ENCODE peak calls at places on chromosomes 12 and 14, in six cellular contexts. M is fibroblast of pulmonary artery, Y is A549, T is cardiac fibroblast, P is neural progenitor cell, O is OCI-LY7. H is an unnamed sample.

GRCh38 chr12:66132408-66132807 is 1.9 kb upstream of the LLPH start:
- DNase-seq in P (no peak), O (no peak), M (peak; percentile 82), Y (no peak), T (peak; percentile 68), H (peak; percentile 80)

GRCh38 chr12:68317047-68317667 is 15.0 kb downstream of the MDM1 start:
- DNase-seq in P (peak; percentile 66), T (peak; percentile 79), O (peak; percentile 72), M (peak; percentile 81), Y (peak; percentile 31), H (peak; percentile 70)

GRCh38 chr12:7399089-7399488 is 44.9 kb downstream of the CD163L1 start:
- DNase-seq in T (no peak), O (no peak), Y (no peak), P (no peak), M (no peak), H (no peak)

GRCh38 chr12:51721281-51721940 is 127.1 kb downstream of the FIGNL2 start:
- DNase-seq in Y (no peak), P (peak; percentile 65), O (no peak), T (peak; percentile 45), M (peak; percentile 36), H (peak; percentile 13)

GRCh38 chr12:114682920-114683708 is 861 bp downstream of the TBX3 start:
- DNase-seq in M (peak; percentile 43), O (no peak), Y (peak; percentile 49), P (peak; percentile 75), T (peak; percentile 48), H (no peak)

GRCh38 chr12:113697646-113698504 is 226.2 kb upstream of the LHX5 start:
- DNase-seq in Y (no peak), O (no peak), M (no peak), P (peak; percentile 31), T (no peak), H (no peak)

GRCh38 chr12:2752676-2753371 is 41.9 kb upstream of the FKBP4 start:
- DNase-seq in M (peak; percentile 64), T (peak; percentile 76), Y (peak; percentile 25), P (peak; percentile 96), O (no peak), H (peak; percentile 68)

GRCh38 chr14:24196071-24197061 is 1.1 kb upstream of the TM9SF1 start:
- DNase-seq in M (peak; percentile 15), O (peak; percentile 71), Y (no peak), T (peak; percentile 27), P (peak; percentile 43), H (peak; percentile 13)

GRCh38 chr12:117875652-117876491 is 92.9 kb downstream of the KSR2 start:
- DNase-seq in P (peak; percentile 95), M (peak; percentile 25), Y (no peak), O (no peak), T (peak; percentile 26), H (peak; percentile 54)

GRCh38 chr14:99148131-99148530 is 123.9 kb downstream of the BCL11B start:
- DNase-seq in Y (no peak), T (no peak), P (no peak), O (no peak), M (no peak), H (no peak)

GRCh38 chr14:44966601-44967336 is 4.8 kb downstream of the TOGARAM1 start:
- DNase-seq in O (no peak), M (peak; percentile 8), Y (no peak), T (no peak), P (peak; percentile 2), H (no peak)
- H3K4me3 ChIP-seq in O (peak overlapping the region; percentile 86), M (peak overlapping the region; percentile 43), Y (no peak overlapping the region), T (no peak overlapping the region), P (peak overlapping the region; percentile 40), H (peak overlapping the region; percentile 11)

DNA sequence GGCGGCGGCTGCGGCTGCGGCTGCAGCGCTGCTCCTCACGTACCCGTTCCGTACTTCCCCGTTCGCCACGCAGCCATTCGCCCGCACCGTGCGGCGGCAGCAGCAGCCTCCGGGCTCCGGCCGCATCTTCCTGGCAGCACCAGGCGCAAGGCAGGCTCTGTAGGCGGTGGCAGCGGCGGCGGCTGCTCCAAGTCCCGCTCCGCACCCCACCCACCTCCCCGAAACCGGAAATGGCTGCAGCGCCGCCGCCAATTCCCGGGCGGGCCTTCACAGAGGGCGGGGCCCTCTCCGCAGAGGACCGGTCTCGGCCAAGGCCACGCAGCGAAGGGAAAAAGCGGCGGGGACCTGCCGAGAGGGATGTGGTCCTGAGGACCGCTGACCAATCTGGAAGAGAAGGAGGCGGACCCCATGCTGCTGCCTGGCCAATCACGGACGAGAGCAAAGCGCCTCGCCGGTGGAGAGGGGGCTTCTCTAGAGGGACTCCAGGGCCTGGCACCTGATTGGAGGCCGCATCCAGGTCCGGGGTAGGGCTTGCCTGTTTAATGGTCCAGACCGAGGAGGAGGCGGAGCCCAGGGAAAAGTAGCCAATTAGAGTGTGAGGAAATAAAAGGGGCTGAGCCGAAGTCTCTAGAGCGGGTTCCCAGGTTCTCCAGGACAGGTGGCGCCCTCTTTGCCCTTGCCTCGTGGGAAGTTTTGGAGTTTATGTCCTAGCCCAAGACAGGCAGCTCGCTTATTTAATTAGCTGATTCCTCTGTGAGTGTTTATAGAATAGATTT is at the start of gene SPTLC2:
- DNase-seq in O (peak; percentile 99), T (peak; percentile 99), Y (peak; percentile 100), P (peak; percentile 99), M (peak; percentile 99), H (peak; percentile 100)
- TF ChIP-seq CTCF in O (peak; percentile 70), T (no peak), Y (peak; percentile 10), P (peak; percentile 39), M (no peak), H (peak; percentile 6)

GRCh38 chr12:132422057-132423043 is 67.6 kb upstream of the FBRSL1 start:
- DNase-seq in O (no peak), M (no peak), Y (no peak), P (peak; percentile 50), T (no peak), H (peak; percentile 25)
- H3K4me3 ChIP-seq in O (no peak overlapping the region), M (no peak overlapping the region), Y (no peak overlapping the region), P (no peak overlapping the region), T (no peak overlapping the region), H (no peak overlapping the region)

GRCh38 chr12:617304-617915 is 45.8 kb downstream of the NINJ2 start:
- DNase-seq in Y (no peak), P (no peak), O (no peak), T (peak; percentile 86), M (peak; percentile 80), H (peak; percentile 10)
- TF ChIP-seq CTCF in Y (no peak), P (no peak), O (no peak), T (no peak), M (no peak), H (no peak)

DNA sequence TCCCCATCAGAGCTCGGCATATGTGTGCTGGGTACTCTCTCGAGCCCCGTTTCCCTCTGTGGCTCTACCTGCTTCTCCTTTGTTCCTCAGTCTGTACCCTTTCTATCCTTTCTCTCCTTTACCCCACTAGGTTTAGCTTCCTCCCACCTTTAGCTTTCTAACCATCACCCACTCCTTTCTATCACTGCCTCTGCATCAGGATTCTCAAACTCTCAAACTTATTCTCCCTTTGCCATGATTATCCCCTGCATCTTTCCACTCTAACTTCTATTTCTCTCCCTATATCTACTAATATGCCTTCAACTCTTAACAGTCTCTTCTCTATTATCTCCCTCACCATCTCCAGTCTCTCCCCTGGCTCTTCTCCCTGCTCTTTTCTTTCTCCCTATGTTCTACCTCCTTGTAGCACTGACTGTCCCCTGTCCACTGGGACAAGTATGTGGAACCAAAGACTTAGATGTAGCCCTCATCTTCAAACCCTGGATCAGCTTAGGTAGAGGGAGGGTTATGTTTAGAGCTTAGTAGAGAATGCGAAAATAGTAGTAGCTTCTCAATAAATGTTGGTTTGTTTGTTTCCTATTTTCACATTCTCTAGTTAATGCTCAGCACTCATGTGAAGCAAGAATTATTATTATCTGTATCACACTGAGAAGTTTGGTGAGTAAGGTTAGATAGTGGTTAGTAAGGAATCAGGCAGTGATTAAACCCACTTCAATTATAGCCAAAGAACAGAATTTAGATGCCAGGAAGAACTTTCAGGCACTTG is 3.4 kb downstream of the GDF11 start:
- DNase-seq in M (no peak), Y (no peak), P (no peak), O (no peak), T (no peak), H (no peak)
- H3K4me3 ChIP-seq in M (no peak overlapping the region), Y (no peak overlapping the region), P (peak overlapping the region; percentile 96), O (peak overlapping the region; percentile 91), T (no peak overlapping the region), H (no peak overlapping the region)

GRCh38 chr14:96065661-96066459 is 26.7 kb downstream of the C14orf132 start:
- DNase-seq in P (no peak), T (no peak), O (no peak), M (no peak), Y (no peak), H (no peak)
- TF ChIP-seq CTCF in P (no peak), T (no peak), O (no peak), M (no peak), Y (no peak), H (no peak)

GRCh38 chr14:34496007-34496678 is 34.1 kb upstream of the SPTSSA start:
- DNase-seq in T (peak; percentile 84), O (no peak), P (no peak), Y (no peak), M (peak; percentile 70), H (no peak)
- H3K4me3 ChIP-seq in T (no peak overlapping the region), O (no peak overlapping the region), P (no peak overlapping the region), Y (no peak overlapping the region), M (no peak overlapping the region), H (no peak overlapping the region)

H was measured in astrocyte of the spinal cord.